ENCODE peak calls at places on chromosomes 4 and X, in nine cellular contexts. L is heart left ventricle, O is uterus, W is stomach, Y is left lung, K is IMR-90, D is esophagus squamous epithelium, T is fibroblast of lung, A is cardiac muscle cell. M is an unnamed sample.

GRCh38 chrX:13607356-13607995 is 38.1 kb downstream of the EGFL6 start:
- DNase-seq in T (no peak), D (no peak), A (no peak), L (no peak), Y (no peak), K (no peak), W (no peak), O (no peak), M (no peak)

GRCh38 chr4:42570221-42570620 is 86.7 kb downstream of the ATP8A1 start:
- DNase-seq in A (peak; percentile 1), K (no peak), D (no peak), L (peak; percentile 90), Y (peak; percentile 53), W (peak; percentile 94), O (no peak), T (no peak), M (no peak)

GRCh38 chrX:24276011-24276410 is 37.9 kb downstream of the SUPT20HL2 start:
- DNase-seq in D (no peak), O (no peak), W (no peak), T (no peak), A (peak; percentile 45), L (no peak), Y (no peak), K (no peak), M (no peak)

GRCh38 chr4:152356428-152357034 is 179.4 kb downstream of the FBXW7 start:
- DNase-seq in Y (no peak), T (peak; percentile 18), L (no peak), W (no peak), K (peak; percentile 21), O (no peak), A (peak; percentile 61), D (no peak), M (no peak)

GRCh38 chr4:48546336-48546735 is 56.3 kb downstream of the ZAR1 start:
- DNase-seq in A (peak; percentile 65), D (no peak), W (no peak), T (peak; percentile 64), O (no peak), Y (no peak), K (peak; percentile 52), L (no peak), M (no peak)

GRCh38 chr4:138655970-138656369 is 359.6 kb upstream of the NOCT start:
- DNase-seq in Y (no peak), T (no peak), W (no peak), A (no peak), D (no peak), O (no peak), K (no peak), L (no peak), M (no peak)

GRCh38 chr4:110361921-110362320 is 114.0 kb upstream of the ENPEP start:
- DNase-seq in D (no peak), L (no peak), K (no peak), Y (no peak), A (peak; percentile 85), T (no peak), W (no peak), O (no peak), M (no peak)

GRCh38 chrX:8504451-8504850 is 39.8 kb downstream of the VCX3B start:
- DNase-seq in T (peak; percentile 18), K (peak; percentile 13), O (no peak), D (no peak), W (no peak), L (no peak), A (peak; percentile 84), Y (no peak), M (no peak)

GRCh38 chr4:83348074-83348473 is 13.4 kb upstream of the HPSE start:
- DNase-seq in K (no peak), W (no peak), A (no peak), L (no peak), T (no peak), D (no peak), Y (no peak), O (no peak), M (no peak)

GRCh38 chrX:150704030-150704613 is 10.9 kb downstream of the MTMR1 start:
- DNase-seq in Y (no peak), O (no peak), W (no peak), D (no peak), T (no peak), A (peak; percentile 54), K (peak; percentile 71), L (no peak), M (no peak)

GRCh38 chrX:1336331-1337143 is at the start of gene IL3RA:
- DNase-seq in Y (peak; percentile 79), A (peak; percentile 18), D (no peak), L (peak; percentile 62), O (no peak), K (no peak), T (no peak), W (no peak), M (no peak)

GRCh38 chr4:826508-827208 is 729 bp upstream of the CPLX1 start:
- DNase-seq in D (no peak), T (no peak), K (no peak), L (no peak), W (no peak), O (no peak), A (no peak), Y (peak; percentile 14), M (no peak)

GRCh38 chr4:76624271-76624681 is 189.2 kb downstream of the SHROOM3 start:
- DNase-seq in L (peak; percentile 45), K (peak; percentile 94), O (peak; percentile 59), Y (peak; percentile 52), D (no peak), A (peak; percentile 92), T (peak; percentile 91), W (no peak), M (peak; percentile 83)

GRCh38 chr4:125041372-125041930 is 273.3 kb upstream of the FAT4 start:
- DNase-seq in K (no peak), L (no peak), W (no peak), Y (no peak), A (peak; percentile 28), T (no peak), O (no peak), D (no peak), M (no peak)

GRCh38 chr4:83282049-83282535 is 2.5 kb downstream of the COQ2 start:
- DNase-seq in L (no peak), Y (no peak), D (no peak), W (peak; percentile 30), K (peak; percentile 62), O (no peak), A (peak; percentile 76), T (peak; percentile 78), M (no peak)

GRCh38 chr4:145278341-145279121 is 98.1 kb upstream of the OTUD4 start:
- DNase-seq in A (peak; percentile 32), L (no peak), Y (no peak), O (no peak), K (peak; percentile 87), T (peak; percentile 67), W (no peak), D (no peak), M (no peak)

GRCh38 chr4:2621419-2621818 is 85.0 kb downstream of the FAM193A start:
- DNase-seq in O (no peak), K (no peak), T (no peak), W (no peak), A (no peak), L (no peak), D (no peak), Y (no peak), M (no peak)

GRCh38 chr4:77701111-77701510 is 95.5 kb downstream of the CXCL13 start:
- DNase-seq in Y (no peak), A (no peak), O (no peak), D (no peak), K (no peak), T (no peak), W (no peak), L (no peak), M (no peak)

GRCh38 chr4:77692847-77693432 is 87.3 kb downstream of the CXCL13 start:
- DNase-seq in W (no peak), K (no peak), L (no peak), T (no peak), Y (no peak), A (no peak), O (no peak), D (no peak), M (no peak)

GRCh38 chr4:77699731-77700210 is 94.2 kb downstream of the CXCL13 start:
- DNase-seq in D (no peak), Y (no peak), K (peak; percentile 93), T (peak; percentile 96), W (no peak), O (no peak), A (peak; percentile 89), L (no peak), M (no peak)

GRCh38 chr4:77695769-77696168 is 90.1 kb downstream of the CXCL13 start:
- DNase-seq in Y (no peak), O (no peak), A (peak; percentile 95), D (no peak), L (no peak), T (peak; percentile 95), K (peak; percentile 97), W (no peak), M (no peak)

GRCh38 chr4:77697860-77698599 is 92.4 kb downstream of the CXCL13 start:
- DNase-seq in O (no peak), L (no peak), W (peak; percentile 56), A (peak; percentile 88), D (no peak), T (peak; percentile 85), Y (no peak), K (peak; percentile 67), M (no peak)
- TF ChIP-seq CTCF in O (no peak), L (no peak), W (no peak), A (peak; percentile 72), D (no peak), T (peak; percentile 58), Y (peak; percentile 23), K (peak; percentile 51), M (no peak)

GRCh38 chrX:40773809-40774208 is 38.5 kb upstream of the MED14 start:
- DNase-seq in L (no peak), A (peak; percentile 15), Y (no peak), K (peak; percentile 60), W (no peak), O (no peak), T (peak; percentile 19), D (no peak), M (no peak)
- H3K27ac ChIP-seq in L (no peak overlapping the region), A (no peak overlapping the region), Y (no peak overlapping the region), K (no peak overlapping the region), W (no peak overlapping the region), O (no peak overlapping the region), T (no peak overlapping the region), D (peak overlapping the region; percentile 34), M (no peak overlapping the region)

DNA sequence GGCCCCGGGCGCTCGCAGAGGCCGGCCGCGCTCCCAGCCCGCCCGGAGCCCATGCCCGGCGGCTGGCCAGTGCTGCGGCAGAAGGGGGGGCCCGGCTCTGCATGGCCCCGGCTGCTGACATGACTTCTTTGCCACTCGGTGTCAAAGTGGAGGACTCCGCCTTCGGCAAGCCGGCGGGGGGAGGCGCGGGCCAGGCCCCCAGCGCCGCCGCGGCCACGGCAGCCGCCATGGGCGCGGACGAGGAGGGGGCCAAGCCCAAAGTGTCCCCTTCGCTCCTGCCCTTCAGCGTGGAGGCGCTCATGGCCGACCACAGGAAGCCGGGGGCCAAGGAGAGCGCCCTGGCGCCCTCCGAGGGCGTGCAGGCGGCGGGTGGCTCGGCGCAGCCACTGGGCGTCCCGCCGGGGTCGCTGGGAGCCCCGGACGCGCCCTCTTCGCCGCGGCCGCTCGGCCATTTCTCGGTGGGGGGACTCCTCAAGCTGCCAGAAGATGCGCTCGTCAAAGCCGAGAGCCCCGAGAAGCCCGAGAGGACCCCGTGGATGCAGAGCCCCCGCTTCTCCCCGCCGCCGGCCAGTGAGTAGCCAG is 425 bp downstream of the MSX1 start:
- DNase-seq in W (no peak), K (no peak), O (no peak), T (no peak), A (no peak), L (no peak), Y (no peak), D (no peak), M (no peak)
- TF ChIP-seq CTCF in W (no peak), K (no peak), O (no peak), T (no peak), A (no peak), L (no peak), Y (no peak), D (no peak), M (no peak)

GRCh38 chrX:102846544-102847236 is 90.4 kb upstream of the RAB40AL start:
- DNase-seq in O (no peak), A (no peak), D (no peak), Y (no peak), W (no peak), K (peak; percentile 73), L (no peak), T (peak; percentile 30), M (no peak)
- H3K27ac ChIP-seq in O (no peak overlapping the region), A (no peak overlapping the region), D (no peak overlapping the region), Y (no peak overlapping the region), W (no peak overlapping the region), K (no peak overlapping the region), L (no peak overlapping the region), T (no peak overlapping the region), M (no peak overlapping the region)